ENCODE peak calls at places on chromosome 11, in four cellular contexts. U, D, V and W are unnamed samples.

GRCh38 chr11:125401746-125402145 is 94.3 kb downstream of the FEZ1 start:
- DNase-seq in U (no peak), D (no peak), V (no peak), W (peak)

GRCh38 chr11:41963406-41963805 is 504.0 kb upstream of the LRRC4C start:
- DNase-seq in U (no peak), D (no peak), V (no peak), W (no peak)

GRCh38 chr11:130815074-130815802 is 101.0 kb downstream of the SNX19 start:
- DNase-seq in U (no peak), D (no peak), V (no peak), W (no peak)

GRCh38 chr11:80297808-80298460 is 857.1 kb upstream of the TENM4 start:
- DNase-seq in U (no peak), D (no peak), V (no peak), W (no peak)

GRCh38 chr11:44863231-44863630 is 87.5 kb downstream of the TP53I11 start:
- DNase-seq in U (no peak), D (no peak), V (no peak), W (no peak)

GRCh38 chr11:28730336-28730735 is 622.1 kb downstream of the METTL15 start:
- DNase-seq in U (no peak), D (no peak), V (no peak), W (no peak)

GRCh38 chr11:12361650-12362049 is 15.7 kb upstream of the PARVA start:
- DNase-seq in U (no peak), D (no peak), V (no peak), W (no peak)

GRCh38 chr11:12284321-12285050 is 92.9 kb upstream of the PARVA start:
- DNase-seq in U (no peak), D (no peak), V (peak), W (no peak)

GRCh38 chr11:131099013-131099412 is 182.7 kb upstream of the SNX19 start:
- DNase-seq in U (peak), D (no peak), V (no peak), W (no peak)

GRCh38 chr11:93541884-93542752 is 1.1 kb downstream of the SMCO4 start:
- DNase-seq in U (peak), D (peak), V (peak), W (no peak)

GRCh38 chr11:117618273-117618672 is 178.7 kb downstream of the DSCAML1 start:
- DNase-seq in U (no peak), D (no peak), V (no peak), W (no peak)

GRCh38 chr11:24516658-24517057 is 19.8 kb downstream of the LUZP2 start:
- DNase-seq in U (no peak), D (no peak), V (no peak), W (no peak)

GRCh38 chr11:76860539-76861475 is at the start of gene ACER3:
- DNase-seq in U (peak), D (peak), V (peak), W (peak)

GRCh38 chr11:114149689-114150407 is 90.3 kb downstream of the ZBTB16 start:
- DNase-seq in U (no peak), D (no peak), V (no peak), W (no peak)

GRCh38 chr11:73114110-73114834 is 27.8 kb downstream of the FCHSD2 start:
- DNase-seq in U (no peak), D (no peak), V (no peak), W (no peak)

GRCh38 chr11:12237381-12237784 is 127.0 kb downstream of the MICAL2 start:
- DNase-seq in U (no peak), D (no peak), V (no peak), W (no peak)

DNA sequence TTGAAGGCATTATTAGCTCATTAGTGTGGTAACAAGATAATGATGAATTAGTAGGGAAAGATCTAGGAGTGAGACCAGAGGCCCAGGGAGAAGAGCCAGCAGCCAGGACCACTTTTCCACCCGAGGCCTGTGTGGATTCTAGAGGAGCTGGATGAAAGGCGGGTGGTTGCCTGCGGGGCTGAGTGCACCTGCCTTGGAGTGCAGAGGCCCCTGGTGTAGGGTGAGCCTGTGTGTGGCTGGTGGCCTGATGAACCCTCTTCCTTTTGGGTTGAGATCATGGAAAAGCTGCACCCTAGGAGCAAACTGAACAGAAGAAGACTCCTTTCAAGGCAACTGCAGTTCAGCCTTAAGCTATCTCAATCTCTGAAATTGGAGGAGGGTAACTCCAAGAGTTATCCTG is 5.9 kb upstream of the TP53AIP1 start:
- DNase-seq in U (no peak), D (no peak), V (no peak), W (peak)
- TF ChIP-seq FOXJ3 in U (no peak), D (no peak), V (no peak), W (no peak)

GRCh38 chr11:250740-251299 is 14.0 kb downstream of the PSMD13 start:
- DNase-seq in U (no peak), D (peak), V (peak), W (peak)
- TF ChIP-seq FOXJ3 in U (no peak), D (no peak), V (no peak), W (no peak)

DNA sequence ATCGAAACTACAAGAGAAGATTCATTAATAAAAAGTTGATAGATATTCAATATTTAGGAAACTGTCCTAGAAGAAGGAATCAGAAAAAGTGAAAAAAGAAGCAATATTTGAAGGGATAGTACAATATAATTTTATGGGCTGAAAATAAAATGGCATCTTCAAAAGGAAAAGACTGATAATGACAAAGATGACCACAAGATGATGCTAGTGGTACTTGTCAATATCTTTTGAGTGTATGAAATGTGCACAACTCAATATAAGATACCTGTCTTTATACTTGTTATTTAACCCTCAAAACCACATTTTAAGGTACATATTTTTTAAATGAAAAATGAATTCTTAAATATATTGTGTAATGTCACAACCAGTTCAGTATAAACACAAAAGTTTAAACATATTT is 1059.6 kb upstream of the RAG2 start:
- DNase-seq in U (no peak), D (no peak), V (peak), W (no peak)
- TF ChIP-seq FOXJ3 in U (no peak), D (no peak), V (no peak), W (no peak)

GRCh38 chr11:134654161-134654915 is 242.3 kb upstream of the B3GAT1 start:
- DNase-seq in U (no peak), D (no peak), V (no peak), W (no peak)
- TF ChIP-seq FOXJ3 in U (no peak), D (no peak), V (no peak), W (no peak)

GRCh38 chr11:47451990-47452389 is 3.1 kb upstream of the RAPSN start:
- DNase-seq in U (no peak), D (no peak), V (no peak), W (no peak)

GRCh38 chr11:47448566-47449427 is at the start of gene RAPSN:
- DNase-seq in U (no peak), D (no peak), V (no peak), W (no peak)

GRCh38 chr11:47449541-47449940 is 605 bp upstream of the RAPSN start:
- DNase-seq in U (no peak), D (no peak), V (peak), W (no peak)

GRCh38 chr11:47451436-47451835 is 2.5 kb upstream of the RAPSN start:
- DNase-seq in U (no peak), D (no peak), V (no peak), W (no peak)

GRCh38 chr11:47453365-47453764 is 4.4 kb upstream of the RAPSN start:
- DNase-seq in U (no peak), D (no peak), V (no peak), W (no peak)
- TF ChIP-seq FOXJ3 in U (no peak), D (no peak), V (no peak), W (no peak)

GRCh38 chr11:64745523-64746328 is 1.8 kb upstream of the RASGRP2 start:
- DNase-seq in U (no peak), D (peak), V (peak), W (peak)
- TF ChIP-seq FOXJ3 in U (no peak), D (no peak), V (no peak), W (no peak)

DNA sequence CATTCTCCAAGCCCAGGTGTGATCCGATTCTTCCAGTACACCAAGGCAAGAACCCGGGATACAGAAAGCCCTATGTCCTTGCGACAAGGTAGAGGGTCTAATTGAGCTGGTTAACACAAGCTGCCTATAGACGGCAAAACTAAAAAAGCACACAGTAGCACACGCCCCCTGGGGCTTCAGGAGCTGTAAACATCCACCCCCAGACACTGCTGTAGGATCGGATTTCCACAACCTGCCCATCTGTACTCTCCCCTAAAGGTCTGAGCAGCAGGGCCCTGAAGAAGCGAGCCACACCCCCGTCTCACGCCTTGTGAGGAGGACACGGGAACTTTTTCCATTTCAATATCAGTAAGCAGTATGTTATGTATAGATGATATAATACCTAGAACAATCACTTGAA is 624.7 kb downstream of the BUD13 start:
- DNase-seq in U (no peak), D (no peak), V (no peak), W (peak)
- TF ChIP-seq FOXJ3 in U (no peak), D (no peak), V (no peak), W (no peak)

GRCh38 chr11:69942333-69942820 is 123.2 kb upstream of the FGF3 start:
- DNase-seq in U (no peak), D (no peak), V (no peak), W (peak)
- TF ChIP-seq FOXJ3 in U (no peak), D (no peak), V (no peak), W (no peak)

GRCh38 chr11:14371249-14371648 is 12.3 kb upstream of the RRAS2 start:
- DNase-seq in U (no peak), D (no peak), V (no peak), W (no peak)

GRCh38 chr11:14372011-14372410 is 13.0 kb upstream of the RRAS2 start:
- DNase-seq in U (no peak), D (no peak), V (no peak), W (no peak)

GRCh38 chr11:14376920-14377319 is 17.9 kb upstream of the RRAS2 start:
- DNase-seq in U (no peak), D (no peak), V (no peak), W (no peak)

GRCh38 chr11:14374922-14375630 is 16.1 kb upstream of the RRAS2 start:
- DNase-seq in U (no peak), D (no peak), V (no peak), W (peak)

DNA sequence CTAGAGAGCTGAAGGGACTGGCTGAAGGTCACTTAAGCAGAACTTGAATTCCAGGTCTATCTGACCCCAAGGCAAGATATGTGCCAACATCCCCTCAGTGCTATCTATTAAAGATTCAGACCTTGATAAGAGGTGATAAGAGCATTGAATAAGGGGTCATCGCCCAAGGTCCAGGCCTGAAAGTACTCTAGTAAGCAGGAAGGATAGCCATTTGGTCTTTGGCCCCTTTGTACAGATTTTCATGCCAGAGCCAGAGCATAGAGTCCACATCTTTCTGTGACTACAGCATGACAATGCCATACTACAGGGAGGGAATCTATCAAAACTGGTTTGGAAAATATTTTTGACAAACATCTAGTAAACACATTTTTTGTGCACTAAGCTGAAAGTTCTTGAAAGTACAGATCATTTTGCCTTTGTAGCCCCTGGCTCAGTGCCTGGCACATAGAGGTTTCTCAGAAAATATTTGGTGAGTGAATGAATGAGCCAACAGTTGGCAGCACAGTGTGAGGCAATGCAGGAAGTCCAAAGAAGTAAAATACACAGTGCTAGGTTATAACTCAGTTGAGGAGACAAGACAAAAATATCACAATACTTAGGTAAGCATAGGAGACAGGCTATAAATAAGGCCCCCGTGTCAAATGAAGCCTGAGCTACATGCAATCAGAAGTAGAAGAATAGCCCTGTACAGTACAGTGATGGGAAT is 15.1 kb upstream of the RRAS2 start:
- DNase-seq in U (peak), D (no peak), V (no peak), W (no peak)
- TF ChIP-seq FOXJ3 in U (no peak), D (no peak), V (no peak), W (no peak)

GRCh38 chr11:122167100-122167499 is 51.1 kb upstream of the BLID start:
- DNase-seq in U (no peak), D (no peak), V (no peak), W (no peak)
- TF ChIP-seq FOXJ3 in U (no peak), D (no peak), V (no peak), W (no peak)